ENCODE peak calls at places on chromosome 19, in six cellular contexts. X is caudate nucleus, F is KBM-7, C is memory B cell, T is posterior vena cava, S is lung microvascular endothelial cell. K is an unnamed sample.

GRCh38 chr19:1651548-1652394 is 644 bp downstream of the TCF3 start:
- DNase-seq in X (no peak), F (peak; percentile 27), C (no peak), T (no peak), S (peak; percentile 61), K (peak; percentile 48)

GRCh38 chr19:492091-492531 is 4.2 kb upstream of the MADCAM1 start:
- DNase-seq in X (no peak), F (no peak), C (no peak), T (no peak), S (no peak), K (peak; percentile 53)

GRCh38 chr19:43640424-43640757 is 741 bp upstream of the CADM4 start:
- DNase-seq in X (no peak), F (no peak), C (no peak), T (no peak), S (no peak), K (no peak)

GRCh38 chr19:54030895-54031586 is 32.7 kb downstream of the VSTM1 start:
- DNase-seq in X (no peak), F (peak; percentile 60), C (no peak), T (no peak), S (peak; percentile 39), K (no peak)

GRCh38 chr19:1554968-1555801 is 12.9 kb downstream of the MEX3D start:
- DNase-seq in X (no peak), F (no peak), C (no peak), T (no peak), S (no peak), K (no peak)

GRCh38 chr19:4343845-4344713 is 717 bp downstream of the MPND start:
- DNase-seq in X (no peak), F (no peak), C (no peak), T (no peak), S (no peak), K (no peak)

GRCh38 chr19:23415034-23415433 is 19.8 kb upstream of the ZNF91 start:
- DNase-seq in X (no peak), F (no peak), C (no peak), T (no peak), S (no peak), K (no peak)

GRCh38 chr19:38693380-38694223 is 46.2 kb downstream of the ACTN4 start:
- DNase-seq in X (no peak), F (peak; percentile 90), C (no peak), T (no peak), S (peak; percentile 78), K (no peak)

GRCh38 chr19:2332341-2333026 is 4.0 kb downstream of the SPPL2B start:
- DNase-seq in X (no peak), F (no peak), C (peak; percentile 88), T (no peak), S (no peak), K (peak; percentile 79)

GRCh38 chr19:13079542-13079986 is 23.1 kb downstream of the LYL1 start:
- DNase-seq in X (no peak), F (peak; percentile 64), C (no peak), T (no peak), S (peak; percentile 48), K (peak; percentile 50)

GRCh38 chr19:1768248-1768647 is 14.9 kb downstream of the ONECUT3 start:
- DNase-seq in X (no peak), F (peak; percentile 73), C (no peak), T (no peak), S (peak; percentile 36), K (peak; percentile 80)

GRCh38 chr19:35120492-35120891 is 4.9 kb downstream of the FXYD3 start:
- DNase-seq in X (no peak), F (no peak), C (no peak), T (no peak), S (no peak), K (no peak)

GRCh38 chr19:41373993-41374392 is 2.3 kb upstream of the TMEM91 start:
- DNase-seq in X (peak; percentile 14), F (no peak), C (no peak), T (peak; percentile 89), S (peak; percentile 87), K (peak; percentile 86)

GRCh38 chr19:56639217-56639616 is 3.7 kb upstream of the SMIM17 start:
- DNase-seq in X (no peak), F (peak; percentile 23), C (no peak), T (no peak), S (peak; percentile 39), K (no peak)

GRCh38 chr19:46739290-46739771 is 6.5 kb upstream of the FKRP start:
- DNase-seq in X (no peak), F (no peak), C (no peak), T (peak; percentile 89), S (no peak), K (no peak)

GRCh38 chr19:572891-573825 is 762 bp downstream of the BSG start:
- DNase-seq in X (no peak), F (peak; percentile 37), C (no peak), T (peak; percentile 85), S (peak; percentile 64), K (no peak)

GRCh38 chr19:29111581-29111980 is 101.4 kb downstream of the UQCRFS1 start:
- DNase-seq in X (no peak), F (no peak), C (no peak), T (peak; percentile 63), S (no peak), K (no peak)